ENCODE peak calls at places on chromosomes 4 and X, in four cellular contexts. One of them, this sample, is unnamed. For H3K36me3, the result is how much of the 10 kb centered on the place peaks cover.

GRCh38 chr4:174156239-174156826 is 127.1 kb downstream of the FBXO8 start:
- DNase-seq in Panc1: peak
- DNase-seq in body of pancreas: no peak
- DNase-seq in colonic mucosa: no peak
- DNase-seq in this sample: no peak

GRCh38 chrX:8897259-8897658 is 96.1 kb upstream of the FAM9A start:
- DNase-seq in colonic mucosa: no peak
- DNase-seq in Panc1: no peak
- DNase-seq in body of pancreas: no peak
- DNase-seq in this sample: no peak

GRCh38 chr4:184688447-184688846 is 38.9 kb downstream of the PRIMPOL start:
- DNase-seq in colonic mucosa: no peak
- DNase-seq in body of pancreas: no peak
- DNase-seq in Panc1: peak
- DNase-seq in this sample: peak

GRCh38 chrX:44621088-44621487 is 78.4 kb upstream of the FUNDC1 start:
- DNase-seq in colonic mucosa: peak
- DNase-seq in Panc1: no peak
- DNase-seq in body of pancreas: no peak
- DNase-seq in this sample: no peak

GRCh38 chrX:110415440-110416167 is 57.0 kb downstream of the RTL9 start:
- DNase-seq in body of pancreas: no peak
- DNase-seq in colonic mucosa: no peak
- DNase-seq in Panc1: no peak
- DNase-seq in this sample: no peak

GRCh38 chr4:188783160-188783559 is 643.9 kb downstream of the TRIML1 start:
- DNase-seq in body of pancreas: no peak
- DNase-seq in colonic mucosa: no peak
- DNase-seq in Panc1: no peak
- DNase-seq in this sample: no peak

GRCh38 chrX:154516655-154517100 is 646 bp upstream of the FAM3A start:
- DNase-seq in Panc1: no peak
- DNase-seq in colonic mucosa: peak
- DNase-seq in body of pancreas: no peak
- DNase-seq in this sample: no peak

GRCh38 chr4:100054071-100054470 is 104.0 kb upstream of the H2AZ1 start:
- DNase-seq in body of pancreas: no peak
- DNase-seq in colonic mucosa: no peak
- DNase-seq in Panc1: no peak
- DNase-seq in this sample: no peak

GRCh38 chrX:44795945-44796450 is 47.8 kb upstream of the DUSP21 start:
- DNase-seq in Panc1: no peak
- DNase-seq in colonic mucosa: no peak
- DNase-seq in body of pancreas: no peak
- DNase-seq in this sample: no peak

GRCh38 chr4:76198411-76199237 is 15.0 kb downstream of the SCARB2 start:
- DNase-seq in colonic mucosa: peak
- DNase-seq in Panc1: no peak
- DNase-seq in body of pancreas: peak
- DNase-seq in this sample: peak

GRCh38 chr4:8341691-8342090 is 72.1 kb downstream of the HTRA3 start:
- DNase-seq in body of pancreas: no peak
- DNase-seq in colonic mucosa: no peak
- DNase-seq in Panc1: no peak
- DNase-seq in this sample: no peak

GRCh38 chr4:125316391-125316780 is 1.6 kb downstream of the FAT4 start:
- DNase-seq in Panc1: no peak
- DNase-seq in body of pancreas: peak
- DNase-seq in colonic mucosa: peak
- DNase-seq in this sample: no peak

GRCh38 chr4:185011408-185011807 is 6.9 kb upstream of the HELT start:
- DNase-seq in Panc1: no peak
- DNase-seq in colonic mucosa: no peak
- DNase-seq in body of pancreas: peak
- DNase-seq in this sample: peak

GRCh38 chr4:17055788-17056187 is 157.3 kb upstream of the LDB2 start:
- DNase-seq in Panc1: no peak
- DNase-seq in body of pancreas: no peak
- DNase-seq in colonic mucosa: no peak
- DNase-seq in this sample: no peak

GRCh38 chr4:4935974-4936373 is 76.5 kb downstream of the MSX1 start:
- DNase-seq in Panc1: no peak
- DNase-seq in colonic mucosa: no peak
- DNase-seq in body of pancreas: no peak
- DNase-seq in this sample: no peak

GRCh38 chr4:71270901-71271300 is 67.9 kb upstream of the SLC4A4 start:
- DNase-seq in body of pancreas: peak
- DNase-seq in Panc1: no peak
- DNase-seq in colonic mucosa: peak
- DNase-seq in this sample: no peak

GRCh38 chr4:87030606-87031441 is 96.0 kb downstream of the AFF1 start:
- DNase-seq in body of pancreas: no peak
- DNase-seq in colonic mucosa: no peak
- DNase-seq in Panc1: no peak
- DNase-seq in this sample: no peak

GRCh38 chr4:152850377-152850776 is 70.6 kb downstream of the ARFIP1 start:
- DNase-seq in body of pancreas: no peak
- DNase-seq in colonic mucosa: no peak
- DNase-seq in Panc1: peak
- DNase-seq in this sample: peak

GRCh38 chr4:40121515-40121914 is 64.9 kb downstream of the N4BP2 start:
- DNase-seq in colonic mucosa: no peak
- DNase-seq in Panc1: peak
- DNase-seq in body of pancreas: no peak
- DNase-seq in this sample: peak
- H3K36me3 ChIP-seq in colonic mucosa: under half
- H3K36me3 ChIP-seq in Panc1: under half
- H3K36me3 ChIP-seq in body of pancreas: under half
- H3K36me3 ChIP-seq in this sample: under half

DNA sequence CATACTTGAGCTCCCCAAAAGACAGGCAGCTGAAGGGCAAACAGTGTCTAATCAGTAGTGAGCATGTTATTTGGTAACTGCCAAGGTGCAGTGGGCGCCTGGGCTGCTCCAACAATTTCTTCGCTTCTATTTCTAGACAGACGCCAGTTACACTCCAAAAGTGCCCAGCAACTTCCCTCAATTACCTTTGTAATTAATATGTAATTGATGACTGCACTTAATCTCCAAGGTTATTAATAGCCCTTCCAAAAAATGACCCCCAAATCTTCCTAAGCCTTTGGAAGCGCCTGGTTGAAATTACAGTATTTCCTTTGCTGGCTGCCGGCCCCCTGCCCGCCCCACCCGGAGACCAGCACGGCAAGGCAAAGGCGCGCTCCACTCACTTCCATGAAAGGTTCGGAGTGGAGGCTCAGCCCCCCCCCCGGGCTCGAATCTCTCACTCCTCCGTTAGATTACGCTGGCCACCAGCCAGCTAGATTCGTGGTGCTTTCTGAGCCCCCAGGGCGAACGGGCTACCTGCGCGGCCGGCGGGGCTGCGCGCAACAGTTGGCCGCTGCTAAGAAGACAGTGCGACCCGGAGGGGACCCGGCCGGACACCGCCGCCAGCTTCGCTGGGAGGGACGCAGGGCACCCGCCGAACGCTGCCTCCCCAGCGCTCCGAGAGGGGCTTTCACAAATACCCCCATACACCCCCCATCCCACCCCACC is 1.9 kb downstream of the GPC4 start:
- DNase-seq in Panc1: no peak
- DNase-seq in body of pancreas: peak
- DNase-seq in colonic mucosa: no peak
- DNase-seq in this sample: no peak
- H3K36me3 ChIP-seq in Panc1: under half
- H3K36me3 ChIP-seq in body of pancreas: under half
- H3K36me3 ChIP-seq in colonic mucosa: under half
- H3K36me3 ChIP-seq in this sample: under half

DNA sequence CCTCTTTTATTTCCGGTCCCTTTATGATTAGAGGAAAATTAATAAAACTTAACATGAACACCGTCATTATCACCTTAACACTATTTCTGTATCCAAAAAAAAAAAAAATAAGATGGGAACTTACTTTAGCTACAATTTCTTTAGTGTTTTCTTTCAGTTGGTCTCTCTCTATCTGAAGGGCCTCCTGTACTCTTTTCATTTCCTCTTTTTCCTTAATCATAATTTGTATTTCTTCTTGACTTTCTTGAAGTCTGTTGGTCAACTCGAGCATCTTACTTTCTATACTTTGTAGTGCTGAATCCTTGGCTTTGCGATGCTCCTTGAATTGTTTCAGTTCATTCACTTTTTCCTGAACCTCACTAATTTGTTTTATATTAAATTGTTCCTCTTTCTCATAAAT is 45.3 kb upstream of the BDH2 start:
- DNase-seq in body of pancreas: no peak
- DNase-seq in Panc1: no peak
- DNase-seq in colonic mucosa: no peak
- DNase-seq in this sample: no peak
- H3K36me3 ChIP-seq in body of pancreas: under half
- H3K36me3 ChIP-seq in Panc1: under half
- H3K36me3 ChIP-seq in colonic mucosa: under half
- H3K36me3 ChIP-seq in this sample: under half

DNA sequence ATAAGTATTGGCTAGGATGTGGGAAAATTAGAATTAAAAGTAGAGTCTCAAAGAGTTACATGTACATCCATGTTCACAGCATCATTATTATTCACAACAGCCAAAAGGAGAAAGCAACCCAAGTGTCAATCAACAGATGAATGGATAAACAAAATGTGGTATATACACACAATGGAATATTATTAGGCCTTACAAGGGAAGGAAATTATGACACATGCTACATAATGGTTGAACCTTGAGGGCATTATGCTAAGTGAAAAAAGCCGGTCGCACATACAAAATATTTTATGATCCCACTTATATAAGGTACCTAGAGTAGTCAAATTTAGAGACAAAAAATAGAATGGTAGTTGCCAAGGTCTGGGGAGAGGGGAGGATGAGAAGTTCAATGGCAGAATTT is 80.1 kb downstream of the HUWE1 start:
- DNase-seq in Panc1: no peak
- DNase-seq in body of pancreas: no peak
- DNase-seq in colonic mucosa: no peak
- DNase-seq in this sample: no peak
- H3K36me3 ChIP-seq in Panc1: half or more
- H3K36me3 ChIP-seq in body of pancreas: under half
- H3K36me3 ChIP-seq in colonic mucosa: under half
- H3K36me3 ChIP-seq in this sample: under half

GRCh38 chrX:55758033-55758432 is 40.5 kb downstream of the RRAGB start:
- DNase-seq in Panc1: no peak
- DNase-seq in body of pancreas: no peak
- DNase-seq in colonic mucosa: no peak
- DNase-seq in this sample: no peak

GRCh38 chrX:55759478-55759877 is 41.9 kb downstream of the RRAGB start:
- DNase-seq in colonic mucosa: no peak
- DNase-seq in body of pancreas: no peak
- DNase-seq in Panc1: no peak
- DNase-seq in this sample: no peak

GRCh38 chrX:55750256-55750655 is 32.7 kb downstream of the RRAGB start:
- DNase-seq in colonic mucosa: no peak
- DNase-seq in body of pancreas: no peak
- DNase-seq in Panc1: no peak
- DNase-seq in this sample: no peak

DNA sequence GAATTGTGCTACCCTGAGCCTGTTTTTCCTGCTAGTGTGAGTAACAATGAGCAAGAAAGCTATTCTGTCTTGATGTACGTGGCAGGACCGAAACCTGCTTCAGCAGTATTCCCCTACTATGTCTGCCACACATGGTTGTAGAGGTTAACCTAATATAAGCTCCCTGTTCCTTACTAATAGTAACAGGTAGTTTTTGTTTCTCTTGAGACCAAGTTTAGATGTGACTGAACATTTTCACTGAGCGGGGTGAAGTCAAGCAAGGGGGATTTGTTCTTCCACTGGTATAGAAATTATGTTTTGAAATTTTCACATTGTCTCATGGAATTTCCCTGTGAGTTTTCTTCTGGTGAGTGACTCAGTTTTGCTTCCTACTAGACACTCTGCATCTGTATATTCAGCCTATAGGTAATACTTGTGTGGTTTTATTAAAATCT is 37.3 kb downstream of the RRAGB start:
- DNase-seq in colonic mucosa: no peak
- DNase-seq in body of pancreas: no peak
- DNase-seq in Panc1: no peak
- DNase-seq in this sample: no peak
- H3K36me3 ChIP-seq in colonic mucosa: under half
- H3K36me3 ChIP-seq in body of pancreas: under half
- H3K36me3 ChIP-seq in Panc1: under half
- H3K36me3 ChIP-seq in this sample: under half

DNA sequence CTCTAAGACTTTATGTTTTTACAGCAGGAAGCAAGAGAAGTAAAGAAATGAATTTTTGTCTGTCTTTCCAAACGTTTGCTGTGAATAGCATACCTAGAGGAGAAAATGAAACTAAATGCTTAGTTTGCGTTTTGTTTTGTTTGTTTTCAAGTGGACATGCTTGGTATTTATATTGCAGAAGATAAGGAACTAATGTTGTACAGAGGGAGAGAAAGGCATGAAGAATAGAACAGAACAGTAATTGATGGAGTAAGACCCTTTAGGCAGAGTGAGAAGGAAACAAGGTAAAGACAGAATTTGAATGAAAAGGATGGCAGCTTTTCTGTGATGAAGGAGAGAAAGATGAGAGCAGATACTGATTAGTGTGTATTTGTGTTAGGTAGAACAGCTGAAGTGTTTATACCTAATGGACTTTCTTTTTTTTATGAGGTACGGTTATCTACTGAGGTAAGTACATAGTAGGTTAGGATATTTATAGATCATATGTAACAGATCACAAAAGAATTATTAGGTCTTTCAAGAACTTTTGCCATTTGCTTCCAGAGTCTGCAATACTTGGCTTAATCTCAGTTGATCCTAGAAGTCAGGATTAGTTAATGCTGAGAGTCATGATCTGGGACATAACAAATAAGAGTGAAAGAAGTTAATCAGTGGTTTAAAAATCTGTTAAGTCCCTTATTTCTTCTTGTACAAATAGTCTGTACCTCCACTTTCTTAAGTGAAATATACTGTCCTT is 36.9 kb downstream of the FABP2 start:
- DNase-seq in colonic mucosa: no peak
- DNase-seq in body of pancreas: no peak
- DNase-seq in Panc1: no peak
- DNase-seq in this sample: no peak
- H3K36me3 ChIP-seq in colonic mucosa: under half
- H3K36me3 ChIP-seq in body of pancreas: under half
- H3K36me3 ChIP-seq in Panc1: under half
- H3K36me3 ChIP-seq in this sample: under half

GRCh38 chr4:2825184-2825506 is 18.5 kb upstream of the ADD1 start:
- DNase-seq in body of pancreas: no peak
- DNase-seq in Panc1: no peak
- DNase-seq in colonic mucosa: no peak
- DNase-seq in this sample: no peak

GRCh38 chr4:2825740-2826139 is 17.9 kb upstream of the ADD1 start:
- DNase-seq in colonic mucosa: no peak
- DNase-seq in Panc1: no peak
- DNase-seq in body of pancreas: no peak
- DNase-seq in this sample: no peak

GRCh38 chr4:2828758-2829181 is 14.9 kb upstream of the ADD1 start:
- DNase-seq in colonic mucosa: no peak
- DNase-seq in body of pancreas: peak
- DNase-seq in Panc1: no peak
- DNase-seq in this sample: no peak

GRCh38 chr4:2827874-2828751 is 15.5 kb upstream of the ADD1 start:
- DNase-seq in colonic mucosa: no peak
- DNase-seq in body of pancreas: no peak
- DNase-seq in Panc1: no peak
- DNase-seq in this sample: no peak

GRCh38 chr4:2827071-2827873 is 16.4 kb upstream of the ADD1 start:
- DNase-seq in body of pancreas: no peak
- DNase-seq in colonic mucosa: no peak
- DNase-seq in Panc1: no peak
- DNase-seq in this sample: no peak
- H3K36me3 ChIP-seq in body of pancreas: under half
- H3K36me3 ChIP-seq in colonic mucosa: under half
- H3K36me3 ChIP-seq in Panc1: under half
- H3K36me3 ChIP-seq in this sample: under half